ENCODE peak calls at places on chromosomes 7 and 10, in five cellular contexts. B, T, P, C and O are unnamed samples.

GRCh38 chr7:157925383-157925875 is 588.6 kb downstream of the DNAJB6 start:
- DNase-seq in P (no peak), B (no peak), T (no peak), C (no peak), O (no peak)

GRCh38 chr10:120386896-120387295 is 70.1 kb upstream of the PLPP4 start:
- DNase-seq in T (no peak), B (no peak), P (no peak), C (no peak), O (no peak)

GRCh38 chr7:116216956-116217570 is 6.7 kb downstream of the TES start:
- DNase-seq in C (no peak), T (no peak), B (no peak), P (no peak), O (no peak)

GRCh38 chr7:112938895-112939588 is 147.6 kb downstream of the GPR85 start:
- DNase-seq in B (no peak), P (peak), C (no peak), T (peak), O (peak)

GRCh38 chr7:139242741-139243281 is 11.8 kb downstream of the UBN2 start:
- DNase-seq in B (no peak), T (no peak), C (no peak), P (no peak), O (no peak)

GRCh38 chr10:26468291-26468690 is 30.1 kb downstream of the APBB1IP start:
- DNase-seq in T (no peak), B (no peak), C (no peak), P (no peak), O (no peak)

GRCh38 chr7:1103009-1103788 is 15.3 kb downstream of the GPER1 start:
- DNase-seq in T (peak), B (no peak), C (peak), P (no peak), O (no peak)

GRCh38 chr10:86644412-86645110 is 9.8 kb upstream of the OPN4 start:
- DNase-seq in P (peak), C (peak), B (no peak), T (no peak), O (no peak)

GRCh38 chr10:95519132-95519487 is 42.1 kb downstream of the SORBS1 start:
- DNase-seq in B (no peak), P (no peak), C (no peak), T (no peak), O (no peak)

GRCh38 chr7:45180084-45180986 is 22.7 kb downstream of the RAMP3 start:
- DNase-seq in C (no peak), P (no peak), T (no peak), B (no peak), O (no peak)

GRCh38 chr10:71081912-71082311 is 130.5 kb upstream of the UNC5B start:
- DNase-seq in P (no peak), C (no peak), B (no peak), T (no peak), O (no peak)

GRCh38 chr10:132709471-132709951 is 76.4 kb downstream of the NKX6-2 start:
- DNase-seq in T (no peak), C (no peak), P (no peak), B (no peak), O (no peak)

GRCh38 chr10:56346845-56347415 is 14.1 kb downstream of the ZWINT start:
- DNase-seq in T (no peak), P (no peak), C (no peak), B (no peak), O (no peak)

GRCh38 chr10:96448021-96448457 is 65.7 kb downstream of the TLL2 start:
- DNase-seq in T (peak), B (no peak), P (no peak), C (peak), O (peak)

GRCh38 chr7:5248201-5248885 is 34.4 kb upstream of the SLC29A4 start:
- DNase-seq in P (no peak), B (no peak), T (no peak), C (no peak), O (no peak)

GRCh38 chr10:47287365-47287802 is 12.6 kb upstream of the GDF10 start:
- DNase-seq in C (no peak), P (peak), T (no peak), B (no peak), O (no peak)

GRCh38 chr7:7946486-7946885 is 22.1 kb upstream of the GLCCI1 start:
- DNase-seq in C (no peak), T (no peak), P (no peak), B (no peak), O (no peak)

GRCh38 chr7:132009778-132010177 is 453.4 kb upstream of the PODXL start:
- DNase-seq in T (no peak), P (no peak), B (no peak), C (no peak), O (no peak)

GRCh38 chr10:70052462-70053211 is at the start of gene MACROH2A2:
- DNase-seq in T (no peak), B (peak), P (peak), C (no peak), O (no peak)

GRCh38 chr7:101558742-101559325 is 70.3 kb downstream of the MYL10 start:
- DNase-seq in B (no peak), P (no peak), C (no peak), T (no peak), O (no peak)

DNA sequence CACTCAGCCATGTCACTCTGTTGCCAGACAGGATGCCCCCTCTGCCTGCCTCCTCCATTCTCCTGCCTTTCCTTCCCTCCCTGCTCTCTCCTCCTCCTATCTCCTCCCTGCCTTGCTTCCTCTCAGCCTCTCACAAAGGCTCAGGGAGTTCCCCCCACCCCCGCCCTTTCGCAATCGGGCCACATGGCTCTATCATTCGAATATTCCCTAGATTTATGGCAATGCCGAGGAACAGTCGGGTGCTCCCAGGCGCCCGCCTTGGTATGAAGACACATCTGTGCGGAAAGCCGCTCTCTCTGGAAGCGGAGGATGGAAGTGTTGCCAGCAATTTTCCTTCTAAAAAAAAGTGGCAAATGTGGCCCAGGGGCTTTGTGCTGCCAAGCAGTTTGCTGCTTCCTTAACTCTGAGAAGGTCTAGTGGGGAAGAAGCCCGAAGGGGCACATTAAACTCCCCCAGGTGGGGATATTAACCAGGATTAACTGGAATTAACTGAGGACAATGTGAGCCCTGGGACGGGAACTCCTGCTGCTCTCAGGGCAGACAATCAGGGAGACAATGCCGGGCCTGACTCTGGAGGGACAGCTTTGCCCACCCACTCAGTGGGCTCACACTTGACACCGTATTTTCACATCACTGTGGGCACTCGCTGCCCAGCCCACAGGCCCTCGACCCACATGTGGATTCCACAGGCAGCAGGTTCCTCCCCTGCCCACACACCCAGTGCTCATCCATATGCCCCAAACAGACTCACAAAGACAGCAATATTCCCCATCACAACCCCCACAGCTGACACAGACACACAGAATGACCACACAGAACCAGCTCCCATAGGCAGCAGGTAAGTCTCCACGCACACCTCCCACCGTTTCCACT is 88.4 kb upstream of the SMNDC1 start:
- DNase-seq in P (no peak), T (no peak), C (no peak), B (no peak), O (no peak)
- TF ChIP-seq POLR2AphosphoS5 in P (no peak), T (no peak), C (no peak), B (no peak), O (no peak)

GRCh38 chr10:60350400-60350799 is 39.3 kb downstream of the ANK3 start:
- DNase-seq in P (no peak), T (no peak), B (no peak), C (no peak), O (no peak)
- TF ChIP-seq TAF1 in P (no peak), T (no peak), B (no peak), C (no peak), O (no peak)

GRCh38 chr10:103657061-103657591 is 163.6 kb downstream of the NEURL1 start:
- DNase-seq in T (no peak), B (no peak), P (no peak), C (no peak), O (no peak)

GRCh38 chr10:103652599-103653281 is 159.2 kb downstream of the NEURL1 start:
- DNase-seq in T (no peak), P (no peak), C (no peak), B (no peak), O (no peak)

GRCh38 chr10:103654925-103655324 is 161.4 kb downstream of the NEURL1 start:
- DNase-seq in C (no peak), T (no peak), P (no peak), B (no peak), O (no peak)

GRCh38 chr10:103651783-103652476 is 158.4 kb downstream of the NEURL1 start:
- DNase-seq in T (no peak), C (no peak), B (no peak), P (no peak), O (no peak)

DNA sequence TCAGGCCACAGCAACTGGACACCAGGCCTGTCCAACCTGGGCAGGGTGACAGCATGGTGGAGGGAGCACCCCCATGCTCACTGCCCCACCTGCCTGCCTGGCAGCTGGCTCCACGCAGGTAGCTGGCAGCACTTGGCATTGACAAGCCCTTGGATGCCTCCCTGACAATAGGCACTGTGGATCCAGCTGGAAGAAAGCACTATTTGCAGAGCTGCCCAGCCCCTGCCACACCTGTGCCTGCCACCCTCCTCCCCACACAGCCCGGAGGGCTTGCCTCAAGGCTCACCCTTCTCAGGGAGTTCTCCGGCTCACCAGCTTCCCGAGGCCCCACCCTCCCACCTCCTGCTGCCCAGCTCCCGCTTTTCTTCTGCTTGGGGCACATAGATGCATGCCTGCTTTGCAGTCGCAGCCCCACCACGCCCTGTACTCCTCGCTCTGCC is 160.1 kb downstream of the NEURL1 start:
- DNase-seq in T (no peak), P (no peak), B (no peak), C (no peak), O (no peak)
- TF ChIP-seq POLR2AphosphoS5 in T (no peak), P (no peak), B (no peak), C (no peak), O (no peak)

GRCh38 chr7:20219446-20220292 is 2.5 kb upstream of the MACC1 start:
- DNase-seq in C (peak), T (no peak), B (no peak), P (no peak), O (no peak)

GRCh38 chr7:20218261-20218660 is 1.1 kb upstream of the MACC1 start:
- DNase-seq in P (no peak), B (no peak), T (no peak), C (no peak), O (no peak)

GRCh38 chr7:20216637-20217036 is 547 bp downstream of the MACC1 start:
- DNase-seq in P (no peak), C (no peak), B (no peak), T (no peak), O (no peak)

GRCh38 chr7:20219062-20219445 is 1.9 kb upstream of the MACC1 start:
- DNase-seq in T (no peak), P (no peak), C (no peak), B (no peak), O (no peak)

GRCh38 chr7:20217193-20217948 is at the start of gene MACC1:
- DNase-seq in P (no peak), C (peak), T (no peak), B (peak), O (no peak)
- TF ChIP-seq TAF1 in P (no peak), C (no peak), T (peak), B (peak), O (no peak)

DNA sequence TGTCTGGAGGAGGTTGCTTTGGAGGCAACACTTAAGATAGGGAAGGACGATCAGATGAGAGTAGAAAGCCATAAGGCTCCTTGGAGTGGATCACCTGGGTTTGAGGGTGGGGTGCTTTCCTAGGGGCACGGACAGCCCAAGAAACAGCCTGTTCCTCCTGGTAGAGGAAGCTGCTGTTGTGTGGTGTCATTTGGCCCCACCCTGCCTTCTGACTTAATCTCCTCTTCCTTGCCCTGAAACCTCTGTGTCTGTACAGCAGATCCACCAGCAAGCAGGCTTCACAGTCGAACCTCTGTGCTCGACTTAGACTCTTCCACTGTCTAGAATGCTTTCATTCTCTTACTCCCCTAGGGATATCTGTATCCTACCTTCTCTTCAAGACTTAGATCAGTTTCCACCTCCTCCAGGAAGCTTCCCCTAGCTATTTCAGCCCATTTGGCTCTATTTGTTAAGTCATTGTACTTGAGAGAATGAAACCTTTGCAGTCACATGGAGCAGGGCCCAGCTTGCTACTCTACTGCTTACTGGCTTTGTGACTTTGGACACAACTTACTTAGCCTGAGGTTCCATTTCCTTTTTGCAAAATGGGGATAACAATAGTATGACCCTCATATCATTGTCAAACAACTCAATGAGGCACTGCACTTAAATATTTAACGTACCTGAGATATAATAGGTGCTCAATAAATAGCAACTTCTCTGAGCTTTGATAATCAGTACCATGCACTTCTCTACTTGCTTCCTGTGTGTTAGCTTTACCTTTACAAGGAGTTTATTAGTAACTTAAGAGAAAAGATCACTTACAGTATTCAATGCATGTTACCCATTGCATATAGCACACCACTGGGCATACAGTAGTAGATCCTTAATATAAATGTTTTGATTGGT is 5.0 kb downstream of the MXI1 start:
- DNase-seq in P (no peak), C (no peak), T (no peak), B (no peak), O (no peak)
- TF ChIP-seq POLR2AphosphoS5 in P (no peak), C (no peak), T (no peak), B (no peak), O (no peak)

DNA sequence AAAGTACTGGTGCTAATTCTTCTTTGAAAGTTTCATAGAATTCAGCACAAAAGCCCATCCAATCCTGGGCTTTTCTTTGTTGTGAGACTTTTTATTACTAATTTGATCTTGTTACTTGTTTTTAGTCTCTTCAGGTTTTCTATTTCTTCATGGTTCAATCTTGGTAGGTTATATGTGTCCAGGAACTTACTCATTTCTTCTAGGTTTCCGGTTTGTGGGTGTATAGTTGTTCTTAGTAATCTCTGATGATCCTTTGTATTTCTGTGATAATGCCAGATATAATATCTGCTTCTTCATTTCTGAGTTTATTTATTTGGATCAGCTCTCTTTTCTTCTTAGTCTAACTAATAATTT is 147.5 kb downstream of the RTKN2 start:
- DNase-seq in B (no peak), T (no peak), C (no peak), P (no peak), O (no peak)
- TF ChIP-seq TAF1 in B (no peak), T (no peak), C (no peak), P (no peak), O (no peak)

GRCh38 chr7:2116086-2116810 is 116.5 kb downstream of the MAD1L1 start:
- DNase-seq in T (no peak), B (no peak), C (no peak), P (no peak), O (no peak)
- TF ChIP-seq POLR2AphosphoS5 in T (no peak), B (no peak), C (no peak), P (peak), O (no peak)